ENCODE peak calls at places on chromosome 1, in eight cellular contexts. One of them, this sample, is unnamed.

GRCh38 chr1:40078512-40079333 is 18.3 kb downstream of the PPT1 start:
- DNase-seq in fibroblast of lung: peak; percentile 44
- DNase-seq in left ventricle myocardium inferior: no peak
- DNase-seq in cardiac muscle cell: peak; percentile 68
- DNase-seq in adipocyte: peak; percentile 74
- DNase-seq in stomach: peak; percentile 48
- DNase-seq in pancreas: no peak
- DNase-seq in tibial artery: no peak
- DNase-seq in this sample: peak; percentile 59

GRCh38 chr1:3453891-3454810 is at the start of gene ARHGEF16:
- DNase-seq in fibroblast of lung: peak; percentile 12
- DNase-seq in adipocyte: peak; percentile 66
- DNase-seq in cardiac muscle cell: peak; percentile 39
- DNase-seq in tibial artery: no peak
- DNase-seq in pancreas: peak; percentile 94
- DNase-seq in stomach: peak; percentile 93
- DNase-seq in left ventricle myocardium inferior: peak; percentile 54
- DNase-seq in this sample: peak; percentile 33

GRCh38 chr1:235327559-235328270 is at the start of gene ARID4B:
- DNase-seq in pancreas: peak; percentile 91
- DNase-seq in left ventricle myocardium inferior: peak; percentile 78
- DNase-seq in stomach: peak; percentile 83
- DNase-seq in adipocyte: no peak
- DNase-seq in cardiac muscle cell: no peak
- DNase-seq in fibroblast of lung: no peak
- DNase-seq in tibial artery: no peak
- DNase-seq in this sample: no peak

GRCh38 chr1:58783090-58783992 is 506 bp downstream of the JUN start:
- DNase-seq in stomach: peak; percentile 63
- DNase-seq in adipocyte: peak; percentile 74
- DNase-seq in cardiac muscle cell: peak; percentile 73
- DNase-seq in pancreas: peak; percentile 91
- DNase-seq in left ventricle myocardium inferior: peak; percentile 50
- DNase-seq in fibroblast of lung: peak; percentile 62
- DNase-seq in tibial artery: peak; percentile 64
- DNase-seq in this sample: no peak

GRCh38 chr1:240854367-240854766 is 242.4 kb upstream of the GREM2 start:
- DNase-seq in fibroblast of lung: peak; percentile 60
- DNase-seq in tibial artery: no peak
- DNase-seq in left ventricle myocardium inferior: no peak
- DNase-seq in pancreas: no peak
- DNase-seq in stomach: no peak
- DNase-seq in adipocyte: peak; percentile 72
- DNase-seq in cardiac muscle cell: peak; percentile 11
- DNase-seq in this sample: no peak

GRCh38 chr1:3695326-3696217 is 43.3 kb downstream of the TP73 start:
- DNase-seq in stomach: peak; percentile 51
- DNase-seq in left ventricle myocardium inferior: peak; percentile 36
- DNase-seq in pancreas: no peak
- DNase-seq in cardiac muscle cell: peak; percentile 45
- DNase-seq in fibroblast of lung: peak; percentile 11
- DNase-seq in tibial artery: no peak
- DNase-seq in adipocyte: peak; percentile 61
- DNase-seq in this sample: no peak

GRCh38 chr1:33045246-33045645 is 8.6 kb upstream of the AK2 start:
- DNase-seq in adipocyte: no peak
- DNase-seq in left ventricle myocardium inferior: no peak
- DNase-seq in stomach: peak; percentile 50
- DNase-seq in tibial artery: no peak
- DNase-seq in fibroblast of lung: no peak
- DNase-seq in cardiac muscle cell: peak; percentile 34
- DNase-seq in pancreas: no peak
- DNase-seq in this sample: no peak

GRCh38 chr1:232853994-232854532 is 48.8 kb downstream of the MAP10 start:
- DNase-seq in fibroblast of lung: peak; percentile 98
- DNase-seq in adipocyte: peak; percentile 70
- DNase-seq in cardiac muscle cell: peak; percentile 75
- DNase-seq in pancreas: no peak
- DNase-seq in left ventricle myocardium inferior: no peak
- DNase-seq in tibial artery: no peak
- DNase-seq in stomach: no peak
- DNase-seq in this sample: peak; percentile 15

GRCh38 chr1:221188531-221188930 is 309.3 kb downstream of the HLX start:
- DNase-seq in left ventricle myocardium inferior: no peak
- DNase-seq in cardiac muscle cell: peak; percentile 17
- DNase-seq in stomach: no peak
- DNase-seq in tibial artery: no peak
- DNase-seq in fibroblast of lung: no peak
- DNase-seq in pancreas: no peak
- DNase-seq in adipocyte: no peak
- DNase-seq in this sample: no peak

DNA sequence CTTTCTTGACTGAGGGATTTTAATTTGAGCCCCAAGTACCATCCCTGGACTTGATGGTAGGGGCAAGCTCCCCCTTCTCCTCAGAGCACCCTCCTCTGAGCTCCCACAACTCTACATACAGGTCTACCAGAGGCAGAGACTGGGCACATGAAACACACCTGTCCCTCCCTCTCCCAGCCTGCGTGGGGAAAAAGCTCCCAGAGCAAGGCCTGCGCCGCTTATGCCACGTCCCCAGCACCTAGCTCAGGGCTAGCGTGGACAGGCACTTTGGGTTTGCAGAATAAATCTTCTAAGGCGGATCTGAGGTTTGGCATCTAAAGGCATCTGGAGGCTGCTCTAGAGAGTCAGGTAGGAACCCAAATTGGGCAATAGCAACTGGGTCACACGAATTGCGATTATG is 7.5 kb upstream of the KNCN start:
- DNase-seq in stomach: no peak
- DNase-seq in pancreas: peak; percentile 30
- DNase-seq in adipocyte: no peak
- DNase-seq in fibroblast of lung: no peak
- DNase-seq in left ventricle myocardium inferior: no peak
- DNase-seq in cardiac muscle cell: no peak
- DNase-seq in tibial artery: no peak
- DNase-seq in this sample: no peak
- H3K36me3 ChIP-seq in stomach: peaks cover 67% of the 10 kb centered on the region
- H3K36me3 ChIP-seq in pancreas: peaks cover 59% of the 10 kb centered on the region
- H3K36me3 ChIP-seq in adipocyte: peaks cover 49% of the 10 kb centered on the region
- H3K36me3 ChIP-seq in fibroblast of lung: no peaks in the 10 kb centered on the region
- H3K36me3 ChIP-seq in left ventricle myocardium inferior: peaks cover 63% of the 10 kb centered on the region
- H3K36me3 ChIP-seq in cardiac muscle cell: no peaks in the 10 kb centered on the region
- H3K36me3 ChIP-seq in tibial artery: peaks cover 51% of the 10 kb centered on the region
- H3K36me3 ChIP-seq in this sample: peaks cover 21% of the 10 kb centered on the region

GRCh38 chr1:36350659-36351171 is 27.3 kb upstream of the EVA1B start:
- DNase-seq in tibial artery: peak; percentile 50
- DNase-seq in stomach: no peak
- DNase-seq in left ventricle myocardium inferior: no peak
- DNase-seq in adipocyte: peak; percentile 89
- DNase-seq in cardiac muscle cell: peak; percentile 78
- DNase-seq in pancreas: no peak
- DNase-seq in fibroblast of lung: peak; percentile 88
- DNase-seq in this sample: peak; percentile 75

GRCh38 chr1:36352141-36352909 is 28.9 kb upstream of the EVA1B start:
- DNase-seq in cardiac muscle cell: peak; percentile 62
- DNase-seq in tibial artery: no peak
- DNase-seq in fibroblast of lung: peak; percentile 48
- DNase-seq in left ventricle myocardium inferior: no peak
- DNase-seq in stomach: no peak
- DNase-seq in adipocyte: no peak
- DNase-seq in pancreas: no peak
- DNase-seq in this sample: no peak

GRCh38 chr1:36352910-36353878 is 29.7 kb upstream of the EVA1B start:
- DNase-seq in adipocyte: peak; percentile 54
- DNase-seq in stomach: no peak
- DNase-seq in left ventricle myocardium inferior: no peak
- DNase-seq in tibial artery: no peak
- DNase-seq in fibroblast of lung: peak; percentile 85
- DNase-seq in cardiac muscle cell: peak; percentile 53
- DNase-seq in pancreas: no peak
- DNase-seq in this sample: peak; percentile 52

GRCh38 chr1:36349839-36350238 is 26.4 kb upstream of the EVA1B start:
- DNase-seq in pancreas: no peak
- DNase-seq in fibroblast of lung: peak; percentile 49
- DNase-seq in tibial artery: no peak
- DNase-seq in stomach: no peak
- DNase-seq in cardiac muscle cell: peak; percentile 31
- DNase-seq in left ventricle myocardium inferior: no peak
- DNase-seq in adipocyte: no peak
- DNase-seq in this sample: no peak

GRCh38 chr1:36351222-36351977 is 28.0 kb upstream of the EVA1B start:
- DNase-seq in tibial artery: no peak
- DNase-seq in left ventricle myocardium inferior: no peak
- DNase-seq in fibroblast of lung: peak; percentile 93
- DNase-seq in stomach: no peak
- DNase-seq in cardiac muscle cell: peak; percentile 73
- DNase-seq in adipocyte: peak; percentile 85
- DNase-seq in pancreas: no peak
- DNase-seq in this sample: peak; percentile 81
- H3K4me3 ChIP-seq in tibial artery: peak overlapping the region; percentile 30
- H3K4me3 ChIP-seq in left ventricle myocardium inferior: no peak overlapping the region
- H3K4me3 ChIP-seq in fibroblast of lung: no peak overlapping the region
- H3K4me3 ChIP-seq in stomach: no peak overlapping the region
- H3K4me3 ChIP-seq in cardiac muscle cell: no peak overlapping the region
- H3K4me3 ChIP-seq in adipocyte: peak overlapping the region; percentile 48
- H3K4me3 ChIP-seq in pancreas: no peak overlapping the region
- H3K4me3 ChIP-seq in this sample: no peak overlapping the region

GRCh38 chr1:37482796-37483744 is 8.7 kb downstream of the ZC3H12A start:
- DNase-seq in cardiac muscle cell: no peak
- DNase-seq in stomach: no peak
- DNase-seq in adipocyte: no peak
- DNase-seq in left ventricle myocardium inferior: no peak
- DNase-seq in pancreas: peak; percentile 77
- DNase-seq in fibroblast of lung: no peak
- DNase-seq in tibial artery: no peak
- DNase-seq in this sample: no peak
- H3K36me3 ChIP-seq in cardiac muscle cell: peaks cover 19% of the 10 kb centered on the region
- H3K36me3 ChIP-seq in stomach: peaks cover 53% of the 10 kb centered on the region
- H3K36me3 ChIP-seq in adipocyte: peaks cover 55% of the 10 kb centered on the region
- H3K36me3 ChIP-seq in left ventricle myocardium inferior: peaks cover 57% of the 10 kb centered on the region
- H3K36me3 ChIP-seq in pancreas: peaks cover 42% of the 10 kb centered on the region
- H3K36me3 ChIP-seq in fibroblast of lung: peaks cover 27% of the 10 kb centered on the region
- H3K36me3 ChIP-seq in tibial artery: peaks cover 51% of the 10 kb centered on the region
- H3K36me3 ChIP-seq in this sample: peaks cover 40% of the 10 kb centered on the region

DNA sequence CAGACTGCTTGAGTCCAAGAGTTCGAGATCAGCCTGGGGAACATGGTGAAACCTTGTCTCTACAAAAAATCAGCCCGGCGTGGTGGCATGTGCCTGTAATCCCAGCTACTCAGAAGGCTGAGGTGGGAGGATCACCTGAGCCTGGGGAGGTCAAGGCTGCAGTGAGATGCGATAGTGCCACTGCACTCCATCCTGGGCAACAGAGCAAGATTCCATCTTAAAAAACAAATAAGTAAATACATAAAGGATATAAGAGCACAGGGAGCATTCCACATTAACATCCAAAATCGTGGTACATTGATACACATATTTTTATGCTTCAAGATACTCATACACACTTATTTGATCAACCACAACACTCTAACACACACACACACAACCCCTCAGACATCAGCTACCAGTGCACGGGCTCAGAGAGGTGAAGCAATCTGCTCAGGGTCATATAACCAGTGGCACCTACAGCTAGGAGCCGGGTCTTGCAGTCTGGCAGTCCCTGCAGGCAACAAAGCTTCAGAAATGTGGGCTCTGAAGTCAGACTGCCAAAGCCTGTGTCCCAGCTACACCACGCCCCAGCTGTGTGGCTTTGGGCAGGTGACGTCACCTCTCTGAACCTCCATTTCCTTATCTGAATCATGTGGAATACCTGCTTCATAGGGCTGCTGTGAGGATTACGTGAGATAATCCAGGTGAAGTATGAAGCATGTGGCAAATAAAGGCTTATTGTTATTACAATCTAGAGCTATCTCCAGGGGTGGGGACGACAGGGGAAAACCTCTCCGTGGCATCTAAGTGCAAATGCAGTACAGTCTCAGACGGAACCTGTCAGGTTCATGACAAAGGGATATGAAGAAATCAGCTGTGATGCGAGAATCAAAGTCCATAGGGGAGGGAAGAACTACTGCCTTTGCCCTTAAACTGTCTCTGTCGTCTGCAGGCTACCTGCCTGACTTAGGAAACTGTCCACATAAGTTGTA is 4.8 kb upstream of the CRYBG2 start:
- DNase-seq in tibial artery: no peak
- DNase-seq in stomach: peak; percentile 70
- DNase-seq in adipocyte: no peak
- DNase-seq in left ventricle myocardium inferior: no peak
- DNase-seq in fibroblast of lung: no peak
- DNase-seq in pancreas: no peak
- DNase-seq in cardiac muscle cell: no peak
- DNase-seq in this sample: peak; percentile 96
- H3K4me3 ChIP-seq in tibial artery: no peak overlapping the region
- H3K4me3 ChIP-seq in stomach: no peak overlapping the region
- H3K4me3 ChIP-seq in adipocyte: no peak overlapping the region
- H3K4me3 ChIP-seq in left ventricle myocardium inferior: no peak overlapping the region
- H3K4me3 ChIP-seq in fibroblast of lung: no peak overlapping the region
- H3K4me3 ChIP-seq in pancreas: no peak overlapping the region
- H3K4me3 ChIP-seq in cardiac muscle cell: no peak overlapping the region
- H3K4me3 ChIP-seq in this sample: no peak overlapping the region

GRCh38 chr1:202915146-202915545 is 11.9 kb downstream of the KLHL12 start:
- DNase-seq in cardiac muscle cell: no peak
- DNase-seq in pancreas: no peak
- DNase-seq in adipocyte: peak; percentile 4
- DNase-seq in left ventricle myocardium inferior: no peak
- DNase-seq in fibroblast of lung: no peak
- DNase-seq in tibial artery: no peak
- DNase-seq in stomach: no peak
- DNase-seq in this sample: no peak
- H3K36me3 ChIP-seq in cardiac muscle cell: peaks cover 58% of the 10 kb centered on the region
- H3K36me3 ChIP-seq in pancreas: peaks cover 62% of the 10 kb centered on the region
- H3K36me3 ChIP-seq in adipocyte: peaks cover 84% of the 10 kb centered on the region
- H3K36me3 ChIP-seq in left ventricle myocardium inferior: peaks cover 96% of the 10 kb centered on the region
- H3K36me3 ChIP-seq in fibroblast of lung: peaks cover 5% of the 10 kb centered on the region
- H3K36me3 ChIP-seq in tibial artery: peaks cover 77% of the 10 kb centered on the region
- H3K36me3 ChIP-seq in stomach: peaks cover 96% of the 10 kb centered on the region
- H3K36me3 ChIP-seq in this sample: peaks cover 9% of the 10 kb centered on the region

GRCh38 chr1:923131-923990 is at the start of gene SAMD11:
- DNase-seq in tibial artery: peak; percentile 82
- DNase-seq in pancreas: peak; percentile 93
- DNase-seq in cardiac muscle cell: peak; percentile 91
- DNase-seq in fibroblast of lung: peak; percentile 90
- DNase-seq in left ventricle myocardium inferior: peak; percentile 92
- DNase-seq in stomach: peak; percentile 88
- DNase-seq in adipocyte: peak; percentile 94
- DNase-seq in this sample: no peak
- H3K4me3 ChIP-seq in tibial artery: peak within 1 kb of the TSS; percentile 66
- H3K4me3 ChIP-seq in pancreas: no peak within 1 kb of the TSS
- H3K4me3 ChIP-seq in cardiac muscle cell: peak within 1 kb of the TSS; percentile 89
- H3K4me3 ChIP-seq in fibroblast of lung: no peak within 1 kb of the TSS
- H3K4me3 ChIP-seq in left ventricle myocardium inferior: peak within 1 kb of the TSS; percentile 67
- H3K4me3 ChIP-seq in stomach: peak within 1 kb of the TSS; percentile 67
- H3K4me3 ChIP-seq in adipocyte: peak within 1 kb of the TSS; percentile 78
- H3K4me3 ChIP-seq in this sample: peak within 1 kb of the TSS; percentile 29